ENCODE peak calls at places on chromosomes 12 and 14, in ten cellular contexts. I is stimulated activated CD4-positive, alpha-beta T cell treated with anti-CD3 and anti-CD28 coated beads, Interleukin-2, amount 100 ng/mL, for 4 hours; J is T-helper 9 cell; K is right cardiac atrium; Y is cardiac fibroblast; H is GM23338; G is naive B cell; V is Jurkat, Clone E6-1; B is neural crest cell; Q is memory B cell. P is an unnamed sample.

GRCh38 chr12:116177017-116177416 is 100.5 kb downstream of the MED13L start:
- DNase-seq in I (no peak), J (no peak), K (no peak), Y (no peak), H (no peak), G (no peak), V (no peak), B (no peak), Q (no peak), P (no peak)

GRCh38 chr14:90319634-90320541 is 11.9 kb downstream of the NRDE2 start:
- DNase-seq in I (no peak), J (no peak), K (no peak), Y (no peak), H (no peak), G (no peak), V (peak), B (no peak), Q (no peak), P (no peak)

GRCh38 chr14:69043598-69044267 is 64.6 kb upstream of the ACTN1 start:
- DNase-seq in I (no peak), J (no peak), K (peak), Y (peak), H (no peak), G (no peak), V (no peak), B (no peak), Q (no peak), P (no peak)

GRCh38 chr12:64608901-64609542 is 1.3 kb upstream of the RASSF3 start:
- DNase-seq in I (no peak), J (peak), K (no peak), Y (peak), H (peak), G (peak), V (peak), B (no peak), Q (peak), P (peak)

GRCh38 chr12:51323317-51323960 is 535 bp downstream of the BIN2 start:
- DNase-seq in I (peak), J (peak), K (no peak), Y (no peak), H (no peak), G (peak), V (peak), B (no peak), Q (peak), P (no peak)

GRCh38 chr12:107319536-107320030 is 226.2 kb upstream of the CRY1 start:
- DNase-seq in I (no peak), J (peak), K (no peak), Y (no peak), H (no peak), G (no peak), V (no peak), B (no peak), Q (no peak), P (peak)

GRCh38 chr12:60257063-60257462 is 661.2 kb downstream of the SLC16A7 start:
- DNase-seq in I (no peak), J (no peak), K (no peak), Y (peak), H (peak), G (no peak), V (no peak), B (no peak), Q (no peak), P (no peak)

GRCh38 chr14:68977741-68978549 is 1.2 kb downstream of the ACTN1 start:
- DNase-seq in I (no peak), J (peak), K (peak), Y (peak), H (peak), G (peak), V (peak), B (peak), Q (peak), P (peak)

GRCh38 chr12:12784116-12784515 is 1.3 kb upstream of the APOLD1 start:
- DNase-seq in I (no peak), J (no peak), K (no peak), Y (no peak), H (no peak), G (no peak), V (no peak), B (no peak), Q (no peak), P (no peak)